ENCODE peak calls at places on chromosome 20, in four cellular contexts. One of them, this sample, is unnamed.

GRCh38 chr20:56234110-56234509 is 14.4 kb upstream of the MC3R start:
- DNase-seq in heart right ventricle: no peak
- DNase-seq in tibial artery: no peak
- DNase-seq in tibial nerve: no peak
- DNase-seq in this sample: no peak

GRCh38 chr20:35111141-35111888 is 18.7 kb upstream of the TRPC4AP start:
- DNase-seq in heart right ventricle: no peak
- DNase-seq in tibial artery: no peak
- DNase-seq in tibial nerve: no peak
- DNase-seq in this sample: peak; percentile 84

GRCh38 chr20:2986466-2986865 is 57.0 kb upstream of the GNRH2 start:
- DNase-seq in heart right ventricle: no peak
- DNase-seq in tibial artery: no peak
- DNase-seq in tibial nerve: no peak
- DNase-seq in this sample: no peak

GRCh38 chr20:3808141-3808479 is 12.0 kb downstream of the CDC25B start:
- DNase-seq in heart right ventricle: peak; percentile 81
- DNase-seq in tibial artery: peak; percentile 97
- DNase-seq in tibial nerve: peak; percentile 80
- DNase-seq in this sample: no peak

GRCh38 chr20:43579861-43580793 is 10.6 kb upstream of the IFT52 start:
- DNase-seq in heart right ventricle: no peak
- DNase-seq in tibial artery: peak; percentile 9
- DNase-seq in tibial nerve: no peak
- DNase-seq in this sample: no peak

GRCh38 chr20:528923-529594 is 14.5 kb downstream of the CSNK2A1 start:
- DNase-seq in heart right ventricle: no peak
- DNase-seq in tibial artery: no peak
- DNase-seq in tibial nerve: no peak
- DNase-seq in this sample: peak; percentile 75

GRCh38 chr20:36614781-36615557 is 9.4 kb downstream of the RAB5IF start:
- DNase-seq in heart right ventricle: no peak
- DNase-seq in tibial artery: no peak
- DNase-seq in tibial nerve: no peak
- DNase-seq in this sample: no peak

GRCh38 chr20:16241911-16242310 is 331.3 kb downstream of the KIF16B start:
- DNase-seq in heart right ventricle: no peak
- DNase-seq in tibial artery: no peak
- DNase-seq in tibial nerve: no peak
- DNase-seq in this sample: peak; percentile 5

GRCh38 chr20:57326667-57327455 is 2.7 kb upstream of the SPO11 start:
- DNase-seq in heart right ventricle: no peak
- DNase-seq in tibial artery: no peak
- DNase-seq in tibial nerve: no peak
- DNase-seq in this sample: no peak

GRCh38 chr20:8633366-8633765 is 435.5 kb upstream of the PLCB4 start:
- DNase-seq in heart right ventricle: no peak
- DNase-seq in tibial artery: no peak
- DNase-seq in tibial nerve: no peak
- DNase-seq in this sample: peak; percentile 25

GRCh38 chr20:40683894-40684268 is 5.2 kb downstream of the MAFB start:
- DNase-seq in heart right ventricle: no peak
- DNase-seq in tibial artery: no peak
- DNase-seq in tibial nerve: no peak
- DNase-seq in this sample: no peak

GRCh38 chr20:11379257-11380011 is 538.3 kb upstream of the BTBD3 start:
- DNase-seq in heart right ventricle: no peak
- DNase-seq in tibial artery: no peak
- DNase-seq in tibial nerve: no peak
- DNase-seq in this sample: peak; percentile 25

GRCh38 chr20:36435799-36436541 is 105.3 kb upstream of the MYL9 start:
- DNase-seq in heart right ventricle: peak; percentile 51
- DNase-seq in tibial artery: peak; percentile 75
- DNase-seq in tibial nerve: peak; percentile 37
- DNase-seq in this sample: peak; percentile 32

GRCh38 chr20:51569815-51570741 is 27.6 kb upstream of the NFATC2 start:
- DNase-seq in heart right ventricle: peak; percentile 65
- DNase-seq in tibial artery: peak; percentile 73
- DNase-seq in tibial nerve: no peak
- DNase-seq in this sample: peak; percentile 57

GRCh38 chr20:2978519-2978918 is 64.9 kb upstream of the GNRH2 start:
- DNase-seq in heart right ventricle: no peak
- DNase-seq in tibial artery: no peak
- DNase-seq in tibial nerve: no peak
- DNase-seq in this sample: no peak

GRCh38 chr20:46229478-46229877 is 78.8 kb downstream of the CDH22 start:
- DNase-seq in heart right ventricle: no peak
- DNase-seq in tibial artery: no peak
- DNase-seq in tibial nerve: no peak
- DNase-seq in this sample: no peak

GRCh38 chr20:8476023-8476422 is 344.0 kb downstream of the PLCB1 start:
- DNase-seq in heart right ventricle: no peak
- DNase-seq in tibial artery: no peak
- DNase-seq in tibial nerve: no peak
- DNase-seq in this sample: no peak

GRCh38 chr20:904146-904545 is 12.0 kb downstream of the ANGPT4 start:
- DNase-seq in heart right ventricle: no peak
- DNase-seq in tibial artery: no peak
- DNase-seq in tibial nerve: no peak
- DNase-seq in this sample: no peak

GRCh38 chr20:17655286-17655651 is 26.8 kb downstream of the RRBP1 start:
- DNase-seq in heart right ventricle: no peak
- DNase-seq in tibial artery: peak; percentile 38
- DNase-seq in tibial nerve: no peak
- DNase-seq in this sample: peak; percentile 35

GRCh38 chr20:51460569-51461265 is 81.8 kb downstream of the NFATC2 start:
- DNase-seq in heart right ventricle: no peak
- DNase-seq in tibial artery: no peak
- DNase-seq in tibial nerve: no peak
- DNase-seq in this sample: no peak

GRCh38 chr20:61627791-61628415 is 375.8 kb downstream of the CDH4 start:
- DNase-seq in heart right ventricle: no peak
- DNase-seq in tibial artery: no peak
- DNase-seq in tibial nerve: no peak
- DNase-seq in this sample: no peak

GRCh38 chr20:5128886-5129285 is 2.1 kb downstream of the CDS2 start:
- DNase-seq in heart right ventricle: no peak
- DNase-seq in tibial artery: no peak
- DNase-seq in tibial nerve: no peak
- DNase-seq in this sample: no peak

GRCh38 chr20:37437676-37438075 is 83.4 kb upstream of the NNAT start:
- DNase-seq in heart right ventricle: no peak
- DNase-seq in tibial artery: no peak
- DNase-seq in tibial nerve: no peak
- DNase-seq in this sample: no peak

GRCh38 chr20:38842558-38842981 is 37.1 kb downstream of the PPP1R16B start:
- DNase-seq in heart right ventricle: no peak
- DNase-seq in tibial artery: no peak
- DNase-seq in tibial nerve: no peak
- DNase-seq in this sample: no peak

GRCh38 chr20:63579017-63579705 is 5.1 kb upstream of the HELZ2 start:
- DNase-seq in heart right ventricle: no peak
- DNase-seq in tibial artery: no peak
- DNase-seq in tibial nerve: no peak
- DNase-seq in this sample: no peak

GRCh38 chr20:51327251-51327841 is 215.2 kb downstream of the NFATC2 start:
- DNase-seq in heart right ventricle: no peak
- DNase-seq in tibial artery: peak; percentile 75
- DNase-seq in tibial nerve: no peak
- DNase-seq in this sample: peak; percentile 90

GRCh38 chr20:10447028-10447427 is 11.9 kb downstream of the SLX4IP start:
- DNase-seq in heart right ventricle: no peak
- DNase-seq in tibial artery: no peak
- DNase-seq in tibial nerve: no peak
- DNase-seq in this sample: peak; percentile 66

GRCh38 chr20:60306105-60306504 is 347.9 kb downstream of the CDH26 start:
- DNase-seq in heart right ventricle: no peak
- DNase-seq in tibial artery: no peak
- DNase-seq in tibial nerve: no peak
- DNase-seq in this sample: no peak

GRCh38 chr20:42340358-42340757 is 722.2 kb upstream of the CHD6 start:
- DNase-seq in heart right ventricle: no peak
- DNase-seq in tibial artery: no peak
- DNase-seq in tibial nerve: no peak
- DNase-seq in this sample: no peak

GRCh38 chr20:64232794-64233193 is 22.8 kb upstream of the PCMTD2 start:
- DNase-seq in heart right ventricle: peak; percentile 46
- DNase-seq in tibial artery: no peak
- DNase-seq in tibial nerve: no peak
- DNase-seq in this sample: no peak

GRCh38 chr20:35739294-35740163 is 2.5 kb downstream of the RBM39 start:
- DNase-seq in heart right ventricle: no peak
- DNase-seq in tibial artery: no peak
- DNase-seq in tibial nerve: no peak
- DNase-seq in this sample: no peak

GRCh38 chr20:39264506-39265172 is 302.5 kb downstream of the DHX35 start:
- DNase-seq in heart right ventricle: peak; percentile 50
- DNase-seq in tibial artery: no peak
- DNase-seq in tibial nerve: no peak
- DNase-seq in this sample: peak; percentile 72

GRCh38 chr20:389220-389619 is 8.7 kb downstream of the TRIB3 start:
- DNase-seq in heart right ventricle: no peak
- DNase-seq in tibial artery: no peak
- DNase-seq in tibial nerve: no peak
- DNase-seq in this sample: no peak

GRCh38 chr20:4973330-4974097 is 27.8 kb downstream of the SLC23A2 start:
- DNase-seq in heart right ventricle: peak; percentile 8
- DNase-seq in tibial artery: peak; percentile 70
- DNase-seq in tibial nerve: peak; percentile 29
- DNase-seq in this sample: peak; percentile 80

DNA sequence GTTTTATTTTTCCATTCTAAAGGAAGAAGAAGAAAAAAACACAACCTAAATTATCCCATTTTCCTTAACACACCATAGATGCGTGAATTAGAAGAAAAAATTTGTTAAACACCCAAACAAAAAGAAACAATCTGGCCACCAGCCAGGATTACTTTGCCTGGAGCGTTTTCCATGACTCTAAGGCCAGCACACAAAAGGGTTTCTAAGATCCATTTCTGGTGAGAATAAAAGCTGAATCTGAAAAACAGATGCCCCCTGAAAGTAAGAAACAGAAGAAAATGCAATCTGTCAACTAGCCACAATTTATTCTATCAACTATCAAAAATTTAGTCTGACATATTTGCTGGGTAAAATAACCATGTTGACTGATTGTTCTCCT is 267.2 kb upstream of the SULF2 start:
- DNase-seq in heart right ventricle: no peak
- DNase-seq in tibial artery: no peak
- DNase-seq in tibial nerve: no peak
- DNase-seq in this sample: no peak
- H3K27ac ChIP-seq in heart right ventricle: no peak overlapping the region
- H3K27ac ChIP-seq in tibial artery: no peak overlapping the region
- H3K27ac ChIP-seq in tibial nerve: no peak overlapping the region
- H3K27ac ChIP-seq in this sample: no peak overlapping the region

GRCh38 chr20:24469116-24470030 is at the start of gene SYNDIG1:
- DNase-seq in heart right ventricle: peak; percentile 24
- DNase-seq in tibial artery: peak; percentile 76
- DNase-seq in tibial nerve: no peak
- DNase-seq in this sample: no peak
- H3K4me3 ChIP-seq in heart right ventricle: peak within 1 kb of the TSS; percentile 47
- H3K4me3 ChIP-seq in tibial artery: peak within 1 kb of the TSS; percentile 62
- H3K4me3 ChIP-seq in tibial nerve: peak within 1 kb of the TSS; percentile 35
- H3K4me3 ChIP-seq in this sample: peak within 1 kb of the TSS; percentile 52

DNA sequence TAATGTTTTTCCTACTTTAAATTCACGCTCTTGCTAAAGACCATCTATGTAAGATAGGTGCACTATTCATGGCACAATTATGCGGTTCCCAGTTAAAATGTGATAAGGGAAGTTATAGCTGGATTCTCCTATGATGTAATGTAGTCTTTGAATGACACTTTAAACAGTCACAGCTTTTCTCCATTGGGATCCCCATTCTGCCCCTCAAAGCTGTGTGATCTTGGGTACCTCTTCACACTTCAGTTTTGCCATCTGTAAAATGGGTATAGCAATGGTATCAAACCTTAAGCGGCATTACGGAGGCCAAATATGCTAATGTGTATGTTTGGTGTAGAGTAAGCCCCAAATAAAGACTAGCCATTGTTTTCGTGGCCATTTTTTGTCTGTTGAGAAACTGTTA is 64.7 kb upstream of the ZNF217 start:
- DNase-seq in heart right ventricle: no peak
- DNase-seq in tibial artery: no peak
- DNase-seq in tibial nerve: no peak
- DNase-seq in this sample: no peak
- H3K27ac ChIP-seq in heart right ventricle: no peak overlapping the region
- H3K27ac ChIP-seq in tibial artery: no peak overlapping the region
- H3K27ac ChIP-seq in tibial nerve: no peak overlapping the region
- H3K27ac ChIP-seq in this sample: no peak overlapping the region

GRCh38 chr20:49278036-49278816 is at the start of gene ZNFX1:
- DNase-seq in heart right ventricle: peak; percentile 99
- DNase-seq in tibial artery: peak; percentile 100
- DNase-seq in tibial nerve: peak; percentile 99
- DNase-seq in this sample: peak; percentile 98

GRCh38 chr20:49277786-49278035 is 146 bp downstream of the ZNFX1 start:
- DNase-seq in heart right ventricle: no peak
- DNase-seq in tibial artery: no peak
- DNase-seq in tibial nerve: no peak
- DNase-seq in this sample: no peak

GRCh38 chr20:49276895-49277785 is 717 bp downstream of the ZNFX1 start:
- DNase-seq in heart right ventricle: peak; percentile 39
- DNase-seq in tibial artery: peak; percentile 77
- DNase-seq in tibial nerve: peak; percentile 14
- DNase-seq in this sample: no peak

GRCh38 chr20:49275634-49276033 is 2.2 kb downstream of the ZNFX1 start:
- DNase-seq in heart right ventricle: no peak
- DNase-seq in tibial artery: no peak
- DNase-seq in tibial nerve: no peak
- DNase-seq in this sample: no peak

GRCh38 chr20:49276201-49276894 is 1.5 kb downstream of the ZNFX1 start:
- DNase-seq in heart right ventricle: peak; percentile 53
- DNase-seq in tibial artery: no peak
- DNase-seq in tibial nerve: no peak
- DNase-seq in this sample: peak; percentile 36
- H3K4me3 ChIP-seq in heart right ventricle: peak overlapping the region; percentile 71
- H3K4me3 ChIP-seq in tibial artery: peak overlapping the region; percentile 94
- H3K4me3 ChIP-seq in tibial nerve: peak overlapping the region; percentile 69
- H3K4me3 ChIP-seq in this sample: peak overlapping the region; percentile 99